ENCODE peak calls at places on chromosomes 5 and 9, in seven cellular contexts. T is skeletal muscle cell; Q is AG08395; P is stimulated activated CD4-positive, alpha-beta T cell treated with anti-CD3 and anti-CD28 coated beads, Interleukin-2, amount 100 ng/mL, for 48 hours; N is retina; D is left kidney; Z is PC-9. W is an unnamed sample.

GRCh38 chr5:132464155-132464939 is 26.2 kb downstream of the IRF1 start:
- DNase-seq in Z (peak; percentile 68), N (peak; percentile 68), T (no peak), D (peak; percentile 54), P (no peak), Q (no peak), W (no peak)

GRCh38 chr5:136014049-136014516 is 14.7 kb upstream of the TGFBI start:
- DNase-seq in T (peak; percentile 91), D (no peak), Q (no peak), P (no peak), Z (no peak), N (no peak), W (no peak)

GRCh38 chr9:131885144-131885609 is 145.3 kb upstream of the RAPGEF1 start:
- DNase-seq in P (no peak), D (no peak), Z (no peak), T (no peak), N (no peak), Q (no peak), W (no peak)

GRCh38 chr9:17793713-17794622 is 215.1 kb downstream of the SH3GL2 start:
- DNase-seq in Z (peak; percentile 1), Q (peak; percentile 13), N (no peak), D (no peak), P (no peak), T (no peak), W (no peak)

GRCh38 chr5:2293906-2294305 is 411.2 kb upstream of the IRX4 start:
- DNase-seq in T (no peak), D (no peak), N (no peak), Z (no peak), Q (no peak), P (no peak), W (no peak)

GRCh38 chr9:93964685-93965084 is 9.5 kb upstream of the BARX1 start:
- DNase-seq in N (no peak), Z (no peak), D (no peak), T (no peak), P (no peak), Q (no peak), W (no peak)

GRCh38 chr5:178465861-178466288 is 124.3 kb downstream of the COL23A1 start:
- DNase-seq in D (no peak), Z (no peak), P (no peak), T (no peak), Q (no peak), N (no peak), W (no peak)

GRCh38 chr9:83413367-83413766 is 124.8 kb downstream of the FRMD3 start:
- DNase-seq in P (no peak), N (no peak), D (no peak), Z (no peak), T (no peak), Q (no peak), W (no peak)

GRCh38 chr5:88984040-88984439 is 101.1 kb upstream of the MEF2C start:
- DNase-seq in N (no peak), Q (no peak), D (no peak), Z (no peak), P (no peak), T (no peak), W (no peak)

GRCh38 chr5:180090769-180091546 is 19.4 kb upstream of the RNF130 start:
- DNase-seq in Q (peak; percentile 25), D (peak; percentile 87), T (no peak), Z (peak; percentile 55), P (no peak), N (peak; percentile 67), W (no peak)

GRCh38 chr5:155260798-155261197 is 247.2 kb downstream of the KIF4B start:
- DNase-seq in D (peak; percentile 61), Z (no peak), N (peak; percentile 35), P (no peak), T (no peak), Q (no peak), W (no peak)

GRCh38 chr5:61808091-61808490 is 476.0 kb downstream of the ZSWIM6 start:
- DNase-seq in P (no peak), T (no peak), Q (no peak), N (no peak), D (no peak), Z (no peak), W (no peak)

GRCh38 chr9:121660367-121660766 is 8.9 kb downstream of the DAB2IP start:
- DNase-seq in D (no peak), Q (no peak), P (no peak), N (peak; percentile 1), T (no peak), Z (no peak), W (no peak)

GRCh38 chr5:52945040-52945439 is 44.1 kb upstream of the ITGA2 start:
- DNase-seq in T (no peak), Z (no peak), N (no peak), Q (no peak), P (no peak), D (no peak), W (no peak)

GRCh38 chr9:136484153-136485048 is 1.6 kb upstream of the SEC16A start:
- DNase-seq in T (no peak), D (no peak), Z (peak; percentile 72), Q (no peak), N (no peak), P (no peak), W (no peak)

GRCh38 chr9:126615251-126615790 is 1.6 kb downstream of the LMX1B start:
- DNase-seq in D (peak; percentile 71), T (no peak), Z (no peak), N (peak; percentile 45), Q (no peak), P (peak; percentile 24), W (no peak)

GRCh38 chr5:132420706-132421272 is 51.3 kb downstream of the SLC22A5 start:
- DNase-seq in T (no peak), Z (no peak), N (no peak), P (no peak), Q (no peak), D (peak; percentile 26), W (no peak)

GRCh38 chr9:99867536-99867935 is 38.9 kb upstream of the STX17 start:
- DNase-seq in Q (no peak), D (no peak), N (no peak), T (no peak), P (no peak), Z (no peak), W (no peak)

GRCh38 chr5:9572246-9572645 is 26.4 kb upstream of the SEMA5A start:
- DNase-seq in D (no peak), Q (no peak), P (no peak), N (no peak), Z (no peak), T (no peak), W (no peak)

GRCh38 chr9:126965541-126966428 is 51.2 kb downstream of the RALGPS1 start:
- DNase-seq in Z (peak; percentile 28), N (peak; percentile 28), Q (peak; percentile 75), T (no peak), P (peak; percentile 28), D (peak; percentile 64), W (peak; percentile 21)

GRCh38 chr9:132012704-132013345 is 66.8 kb downstream of the MED27 start:
- DNase-seq in Q (no peak), T (no peak), P (no peak), N (no peak), D (no peak), Z (no peak), W (no peak)

GRCh38 chr5:149141957-149142851 is 911 bp downstream of the ABLIM3 start:
- DNase-seq in P (no peak), Q (peak; percentile 43), D (peak; percentile 70), N (peak; percentile 74), T (no peak), Z (no peak), W (no peak)

GRCh38 chr9:83242066-83242465 is 179.1 kb upstream of the RASEF start:
- DNase-seq in P (no peak), N (no peak), D (peak; percentile 53), T (no peak), Q (no peak), Z (peak; percentile 42), W (no peak)

GRCh38 chr9:107732781-107733529 is 243.4 kb upstream of the KLF4 start:
- DNase-seq in Q (peak; percentile 62), N (no peak), T (no peak), Z (no peak), D (no peak), P (no peak), W (no peak)

W was measured in AG04450.